ENCODE peak calls at places on chromosomes 1 and 21, in nine cellular contexts. V is iris pigment epithelial cell; D is dermis blood vessel endothelial cell; K is CD8-positive, alpha-beta memory T cell; L is aorta; M is NT2/D1; J is AG08395; Q is stimulated activated naive CD8-positive, alpha-beta T cell treated with anti-CD3 and anti-CD28 coated beads, Interleukin-15, Interleukin-2, amounts not matched to agents 100 U/mL and 50 U/mL, for 24 hours; T is NCI-H446 treated with DMSO at 0.1 percent for 48 hours. C is an unnamed sample.
A peak's percentile ranks its signal among the peaks of the same experiment; 100 is the strongest.

GRCh38 chr1:93123141-93123783 is 44.2 kb downstream of the MTF2 start:
- DNase-seq in V (peak; percentile 7), D (peak; percentile 47), K (no peak), L (no peak), M (no peak), J (no peak), Q (no peak), T (no peak), C (no peak)

GRCh38 chr1:52738863-52739406 is 12.7 kb downstream of the ZYG11B start:
- DNase-seq in V (no peak), D (no peak), K (no peak), L (no peak), M (no peak), J (no peak), Q (no peak), T (no peak), C (no peak)

GRCh38 chr1:225817611-225818061 is 7.7 kb downstream of the EPHX1 start:
- DNase-seq in V (peak; percentile 84), D (peak; percentile 84), K (no peak), L (peak; percentile 89), M (no peak), J (peak; percentile 93), Q (no peak), T (peak; percentile 87), C (no peak)

GRCh38 chr21:38989745-38990423 is 184.2 kb downstream of the ETS2 start:
- DNase-seq in V (peak; percentile 86), D (peak; percentile 51), K (no peak), L (no peak), M (no peak), J (peak; percentile 41), Q (no peak), T (no peak), C (no peak)

GRCh38 chr1:161117681-161118581 is at the start of the genes NIT1 and PFDN2:
- DNase-seq in V (peak; percentile 88), D (peak; percentile 91), K (peak; percentile 86), L (peak; percentile 97), M (peak; percentile 93), J (peak; percentile 92), Q (peak; percentile 92), T (peak; percentile 61), C (peak; percentile 76)

GRCh38 chr1:68495968-68496679 is 758 bp downstream of the DEPDC1 start:
- DNase-seq in V (peak; percentile 7), D (peak; percentile 41), K (no peak), L (no peak), M (peak; percentile 9), J (no peak), Q (peak; percentile 3), T (peak; percentile 18), C (no peak)

GRCh38 chr1:50970927-50971582 is 1.0 kb downstream of the CDKN2C start:
- DNase-seq in V (no peak), D (peak; percentile 23), K (no peak), L (no peak), M (no peak), J (no peak), Q (no peak), T (no peak), C (no peak)

GRCh38 chr1:41455479-41456271 is 28.8 kb downstream of the EDN2 start:
- DNase-seq in V (peak; percentile 53), D (no peak), K (no peak), L (no peak), M (no peak), J (peak; percentile 84), Q (no peak), T (peak; percentile 100), C (no peak)

C was measured in stimulated activated CD4-positive, alpha-beta T cell treated with anti-CD3 and anti-CD28 coated beads, Interleukin-12 subunit alpha, Interleukin-12 subunit beta, amount 100 ng/mL, for 48 hours.